ENCODE peak calls at places on chromosomes 1 and 21, in four cellular contexts. One of them, this sample, is unnamed.

GRCh38 chr1:209048961-209049669 is 534.4 kb upstream of the CAMK1G start:
- DNase-seq in right lobe of liver: no peak
- DNase-seq in natural killer cell: no peak
- DNase-seq in activated B cell treated with CpG ODN at 0.5 μM for 24 hours: no peak
- DNase-seq in this sample: no peak

GRCh38 chr1:6922096-6922931 is 137.1 kb downstream of the CAMTA1 start:
- DNase-seq in right lobe of liver: no peak
- DNase-seq in natural killer cell: no peak
- DNase-seq in activated B cell treated with CpG ODN at 0.5 μM for 24 hours: no peak
- DNase-seq in this sample: no peak

GRCh38 chr1:91589438-91589837 is 88.8 kb downstream of the CDC7 start:
- DNase-seq in right lobe of liver: no peak
- DNase-seq in natural killer cell: no peak
- DNase-seq in activated B cell treated with CpG ODN at 0.5 μM for 24 hours: no peak
- DNase-seq in this sample: no peak

GRCh38 chr21:35963920-35964451 is 96.3 kb downstream of the SETD4 start:
- DNase-seq in right lobe of liver: no peak
- DNase-seq in natural killer cell: no peak
- DNase-seq in activated B cell treated with CpG ODN at 0.5 μM for 24 hours: no peak
- DNase-seq in this sample: no peak

GRCh38 chr1:3068400-3069361 is at the start of gene PRDM16:
- DNase-seq in right lobe of liver: peak; percentile 53
- DNase-seq in natural killer cell: no peak
- DNase-seq in activated B cell treated with CpG ODN at 0.5 μM for 24 hours: no peak
- DNase-seq in this sample: no peak

GRCh38 chr1:207876129-207876528 is 34.8 kb downstream of the CD34 start:
- DNase-seq in right lobe of liver: no peak
- DNase-seq in natural killer cell: no peak
- DNase-seq in activated B cell treated with CpG ODN at 0.5 μM for 24 hours: no peak
- DNase-seq in this sample: no peak

GRCh38 chr1:116131866-116132605 is 20.8 kb downstream of the MAB21L3 start:
- DNase-seq in right lobe of liver: no peak
- DNase-seq in natural killer cell: no peak
- DNase-seq in activated B cell treated with CpG ODN at 0.5 μM for 24 hours: no peak
- DNase-seq in this sample: no peak

GRCh38 chr1:183349201-183349711 is 68.9 kb downstream of the NMNAT2 start:
- DNase-seq in right lobe of liver: no peak
- DNase-seq in natural killer cell: no peak
- DNase-seq in activated B cell treated with CpG ODN at 0.5 μM for 24 hours: no peak
- DNase-seq in this sample: no peak

GRCh38 chr1:231806623-231807470 is 180.3 kb downstream of the DISC1 start:
- DNase-seq in right lobe of liver: peak; percentile 60
- DNase-seq in natural killer cell: no peak
- DNase-seq in activated B cell treated with CpG ODN at 0.5 μM for 24 hours: peak; percentile 19
- DNase-seq in this sample: no peak

GRCh38 chr1:59308839-59309238 is 11.9 kb downstream of the FGGY start:
- DNase-seq in right lobe of liver: no peak
- DNase-seq in natural killer cell: no peak
- DNase-seq in activated B cell treated with CpG ODN at 0.5 μM for 24 hours: no peak
- DNase-seq in this sample: no peak

GRCh38 chr21:26425576-26425975 is 147.5 kb downstream of the CYYR1 start:
- DNase-seq in right lobe of liver: no peak
- DNase-seq in natural killer cell: no peak
- DNase-seq in activated B cell treated with CpG ODN at 0.5 μM for 24 hours: no peak
- DNase-seq in this sample: no peak

GRCh38 chr1:172727956-172728603 is 69.2 kb downstream of the FASLG start:
- DNase-seq in right lobe of liver: no peak
- DNase-seq in natural killer cell: peak; percentile 31
- DNase-seq in activated B cell treated with CpG ODN at 0.5 μM for 24 hours: no peak
- DNase-seq in this sample: no peak

GRCh38 chr1:24551290-24551859 is 4.5 kb upstream of the NCMAP start:
- DNase-seq in right lobe of liver: no peak
- DNase-seq in natural killer cell: no peak
- DNase-seq in activated B cell treated with CpG ODN at 0.5 μM for 24 hours: no peak
- DNase-seq in this sample: no peak

GRCh38 chr1:24547195-24547594 is 8.7 kb upstream of the NCMAP start:
- DNase-seq in right lobe of liver: no peak
- DNase-seq in natural killer cell: no peak
- DNase-seq in activated B cell treated with CpG ODN at 0.5 μM for 24 hours: no peak
- DNase-seq in this sample: no peak

GRCh38 chr1:24545673-24546072 is 10.2 kb upstream of the NCMAP start:
- DNase-seq in right lobe of liver: no peak
- DNase-seq in natural killer cell: no peak
- DNase-seq in activated B cell treated with CpG ODN at 0.5 μM for 24 hours: no peak
- DNase-seq in this sample: no peak

GRCh38 chr1:24544239-24544638 is 11.6 kb upstream of the NCMAP start:
- DNase-seq in right lobe of liver: no peak
- DNase-seq in natural killer cell: no peak
- DNase-seq in activated B cell treated with CpG ODN at 0.5 μM for 24 hours: no peak
- DNase-seq in this sample: no peak

GRCh38 chr1:24548070-24548469 is 7.8 kb upstream of the NCMAP start:
- DNase-seq in right lobe of liver: no peak
- DNase-seq in natural killer cell: no peak
- DNase-seq in activated B cell treated with CpG ODN at 0.5 μM for 24 hours: no peak
- DNase-seq in this sample: no peak
- TF ChIP-seq CTCF in right lobe of liver: no peak
- TF ChIP-seq CTCF in natural killer cell: no peak
- TF ChIP-seq CTCF in activated B cell treated with CpG ODN at 0.5 μM for 24 hours: no peak
- TF ChIP-seq CTCF in this sample: no peak

GRCh38 chr1:195376190-195376589 is 1232.0 kb downstream of the KCNT2 start:
- DNase-seq in right lobe of liver: no peak
- DNase-seq in natural killer cell: no peak
- DNase-seq in activated B cell treated with CpG ODN at 0.5 μM for 24 hours: no peak
- DNase-seq in this sample: no peak
- TF ChIP-seq CTCF in right lobe of liver: no peak
- TF ChIP-seq CTCF in natural killer cell: no peak
- TF ChIP-seq CTCF in activated B cell treated with CpG ODN at 0.5 μM for 24 hours: no peak
- TF ChIP-seq CTCF in this sample: no peak

GRCh38 chr1:109740615-109741373 is at the start of gene GSTM3:
- DNase-seq in right lobe of liver: no peak
- DNase-seq in natural killer cell: no peak
- DNase-seq in activated B cell treated with CpG ODN at 0.5 μM for 24 hours: no peak
- DNase-seq in this sample: no peak
- TF ChIP-seq CTCF in right lobe of liver: no peak
- TF ChIP-seq CTCF in natural killer cell: no peak
- TF ChIP-seq CTCF in activated B cell treated with CpG ODN at 0.5 μM for 24 hours: no peak
- TF ChIP-seq CTCF in this sample: no peak

GRCh38 chr1:40133839-40134238 is 27.3 kb upstream of the RLF start:
- DNase-seq in right lobe of liver: no peak
- DNase-seq in natural killer cell: no peak
- DNase-seq in activated B cell treated with CpG ODN at 0.5 μM for 24 hours: no peak
- DNase-seq in this sample: no peak
- TF ChIP-seq CTCF in right lobe of liver: no peak
- TF ChIP-seq CTCF in natural killer cell: no peak
- TF ChIP-seq CTCF in activated B cell treated with CpG ODN at 0.5 μM for 24 hours: no peak
- TF ChIP-seq CTCF in this sample: no peak

GRCh38 chr1:206612129-206612876 is at the start of gene EIF2D:
- DNase-seq in right lobe of liver: peak; percentile 95
- DNase-seq in natural killer cell: peak; percentile 95
- DNase-seq in activated B cell treated with CpG ODN at 0.5 μM for 24 hours: peak; percentile 95
- DNase-seq in this sample: peak; percentile 89
- TF ChIP-seq CTCF in right lobe of liver: peak; percentile 98
- TF ChIP-seq CTCF in natural killer cell: peak; percentile 93
- TF ChIP-seq CTCF in activated B cell treated with CpG ODN at 0.5 μM for 24 hours: peak; percentile 72
- TF ChIP-seq CTCF in this sample: peak; percentile 94

GRCh38 chr1:9319789-9320519 is 27.3 kb downstream of the SPSB1 start:
- DNase-seq in right lobe of liver: no peak
- DNase-seq in natural killer cell: no peak
- DNase-seq in activated B cell treated with CpG ODN at 0.5 μM for 24 hours: no peak
- DNase-seq in this sample: no peak
- TF ChIP-seq CTCF in right lobe of liver: no peak
- TF ChIP-seq CTCF in natural killer cell: no peak
- TF ChIP-seq CTCF in activated B cell treated with CpG ODN at 0.5 μM for 24 hours: no peak
- TF ChIP-seq CTCF in this sample: no peak

DNA sequence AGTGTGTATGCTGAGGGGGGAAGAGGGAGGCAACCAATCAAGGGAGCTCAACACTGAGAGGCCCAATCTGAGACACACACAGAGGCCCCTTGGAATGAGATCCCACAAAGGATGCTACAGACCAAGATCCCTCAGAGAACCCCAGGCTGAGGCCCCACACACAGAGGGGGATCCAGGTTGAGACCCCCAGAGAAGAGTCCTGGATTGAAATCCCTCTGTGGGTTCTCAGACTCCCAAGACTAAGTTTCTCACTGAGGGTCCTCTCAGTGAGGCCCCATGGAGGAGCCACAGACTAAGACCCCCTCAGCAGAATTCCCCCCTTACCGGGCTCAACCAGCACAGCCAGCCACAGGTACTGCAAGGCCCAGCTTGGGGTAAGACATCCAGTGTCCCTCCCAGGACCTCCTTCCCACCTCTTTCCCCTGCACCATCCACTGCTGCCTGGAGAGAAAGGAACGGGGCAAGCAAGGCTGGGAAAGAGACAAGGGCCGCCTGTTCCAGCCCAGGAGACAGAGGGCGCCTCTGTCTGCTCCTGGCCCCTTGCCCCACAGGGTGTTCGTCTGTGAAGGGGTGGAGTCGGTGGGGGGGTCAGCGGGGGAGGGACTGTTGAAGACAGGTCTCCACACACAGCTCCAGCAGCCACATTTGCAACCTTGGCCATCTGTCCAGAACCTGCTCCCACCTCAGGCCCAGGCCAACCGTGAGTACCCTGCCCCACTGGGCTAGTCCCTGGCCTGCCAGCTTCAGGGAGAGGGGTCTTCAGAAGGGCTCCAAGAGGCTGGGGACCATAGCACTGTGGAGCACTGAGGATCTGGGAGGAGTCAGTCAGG is at the start of gene S100A1:
- DNase-seq in right lobe of liver: no peak
- DNase-seq in natural killer cell: no peak
- DNase-seq in activated B cell treated with CpG ODN at 0.5 μM for 24 hours: no peak
- DNase-seq in this sample: no peak
- TF ChIP-seq CTCF in right lobe of liver: no peak
- TF ChIP-seq CTCF in natural killer cell: no peak
- TF ChIP-seq CTCF in activated B cell treated with CpG ODN at 0.5 μM for 24 hours: no peak
- TF ChIP-seq CTCF in this sample: no peak

DNA sequence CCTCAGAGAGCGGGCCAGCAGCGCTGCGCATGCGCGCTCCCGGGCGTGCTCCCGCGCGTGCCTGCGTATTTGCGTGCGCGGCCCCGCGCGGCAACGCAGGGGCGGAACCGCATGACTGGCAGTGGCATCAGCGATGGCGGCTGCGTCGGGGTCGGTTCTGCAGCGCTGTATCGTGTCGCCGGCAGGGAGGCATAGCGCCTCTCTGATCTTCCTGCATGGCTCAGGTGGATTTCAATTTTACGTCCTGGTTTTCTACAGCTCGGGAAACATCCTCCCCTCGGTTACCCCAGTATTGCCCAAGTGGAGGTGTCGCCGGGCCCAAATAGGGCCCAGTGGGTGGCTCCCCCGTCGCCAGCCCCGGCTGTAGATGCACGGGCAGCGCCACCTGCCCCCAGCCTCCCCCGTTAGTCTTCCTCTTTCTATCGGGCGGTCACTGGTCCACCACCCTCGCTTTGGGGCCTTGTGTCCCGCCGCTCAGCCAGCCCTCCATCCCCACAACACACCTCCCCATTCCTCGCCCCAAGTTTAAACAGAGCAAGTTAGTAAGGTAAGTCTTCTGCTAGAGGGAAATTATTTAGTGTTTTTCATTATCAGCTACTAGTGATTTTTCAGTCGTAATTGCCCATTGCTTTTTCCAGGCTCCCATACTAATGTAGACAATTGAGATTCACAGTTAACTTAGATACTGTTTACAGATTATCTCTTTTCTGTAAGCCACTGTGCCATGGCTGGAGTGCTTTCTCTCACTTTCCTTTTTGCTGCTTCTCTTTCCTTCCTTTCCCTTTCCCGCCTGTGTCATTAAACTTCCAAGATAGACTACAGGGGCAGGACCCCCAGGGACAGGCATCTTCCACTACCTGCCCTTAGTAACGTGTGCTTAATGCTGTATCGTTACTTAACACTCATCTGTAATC is at the start of gene LYPLAL1:
- DNase-seq in right lobe of liver: peak; percentile 93
- DNase-seq in natural killer cell: peak; percentile 83
- DNase-seq in activated B cell treated with CpG ODN at 0.5 μM for 24 hours: peak; percentile 91
- DNase-seq in this sample: peak; percentile 45
- TF ChIP-seq CTCF in right lobe of liver: no peak
- TF ChIP-seq CTCF in natural killer cell: no peak
- TF ChIP-seq CTCF in activated B cell treated with CpG ODN at 0.5 μM for 24 hours: no peak
- TF ChIP-seq CTCF in this sample: no peak

This sample was measured in omental fat pad.